ENCODE peak calls at places on chromosome X, in five cellular contexts. C, L, M, H and O are unnamed samples.

GRCh38 chrX:5402461-5402860 is 826.2 kb downstream of the NLGN4X start:
- DNase-seq in L (no peak), C (no peak), H (no peak), M (no peak), O (no peak)

GRCh38 chrX:111467896-111468295 is 43.5 kb upstream of the SERTM2 start:
- DNase-seq in H (no peak), C (no peak), L (no peak), M (peak; percentile 5), O (no peak)

GRCh38 chrX:39899876-39900787 is 197.6 kb downstream of the BCOR start:
- DNase-seq in H (no peak), C (no peak), M (no peak), L (no peak), O (no peak)

GRCh38 chrX:126456136-126456535 is 96.5 kb downstream of the DCAF12L1 start:
- DNase-seq in L (no peak), C (no peak), H (no peak), M (no peak), O (no peak)

GRCh38 chrX:47619486-47620302 is at the start of gene SYN1:
- DNase-seq in M (peak; percentile 79), L (peak; percentile 54), C (no peak), H (peak; percentile 76), O (peak; percentile 74)

GRCh38 chrX:23726196-23726595 is 16.9 kb downstream of the ACOT9 start:
- DNase-seq in C (no peak), L (no peak), M (no peak), H (no peak), O (no peak)

GRCh38 chrX:124984140-124984813 is 335.4 kb upstream of the TEX13C start:
- DNase-seq in C (no peak), L (no peak), H (no peak), M (no peak), O (no peak)

GRCh38 chrX:39766085-39766726 is 331.6 kb downstream of the BCOR start:
- DNase-seq in L (no peak), C (no peak), H (peak; percentile 48), M (no peak), O (no peak)

GRCh38 chrX:71198066-71198465 is 25.0 kb upstream of the GJB1 start:
- DNase-seq in M (no peak), C (no peak), H (no peak), L (no peak), O (no peak)

GRCh38 chrX:78452356-78452755 is 124.9 kb upstream of the CYSLTR1 start:
- DNase-seq in L (no peak), C (no peak), H (no peak), M (no peak), O (no peak)

GRCh38 chrX:40831750-40832149 is 96.4 kb upstream of the MED14 start:
- DNase-seq in M (no peak), L (no peak), H (no peak), C (no peak), O (no peak)

GRCh38 chrX:46588263-46588662 is 14.7 kb downstream of the CHST7 start:
- DNase-seq in C (no peak), M (peak; percentile 67), L (no peak), H (peak; percentile 42), O (peak; percentile 29)

GRCh38 chrX:38819163-38819562 is 17.9 kb downstream of the MID1IP1 start:
- DNase-seq in H (no peak), L (no peak), M (no peak), C (no peak), O (no peak)

GRCh38 chrX:146264763-146265375 is 447.2 kb downstream of the SLITRK2 start:
- DNase-seq in M (no peak), H (no peak), L (no peak), C (no peak), O (no peak)

GRCh38 chrX:123685273-123685672 is 47.6 kb downstream of the THOC2 start:
- DNase-seq in M (no peak), C (no peak), H (no peak), L (no peak), O (no peak)

GRCh38 chrX:17613979-17614572 is 123.2 kb upstream of the SCML1 start:
- DNase-seq in H (no peak), C (no peak), M (no peak), L (no peak), O (no peak)

GRCh38 chrX:45783002-45783401 is 582.3 kb upstream of the DIPK2B start:
- DNase-seq in C (no peak), L (no peak), H (no peak), M (no peak), O (no peak)

GRCh38 chrX:116975517-116975916 is 512.7 kb upstream of the CT83 start:
- DNase-seq in M (no peak), H (no peak), C (no peak), L (no peak), O (no peak)

GRCh38 chrX:104315555-104315954 is 60.8 kb upstream of the ESX1 start:
- DNase-seq in M (no peak), C (no peak), L (no peak), H (no peak), O (no peak)

GRCh38 chrX:123173833-123174232 is 10.2 kb upstream of the GRIA3 start:
- DNase-seq in H (no peak), M (no peak), C (no peak), L (no peak), O (no peak)

GRCh38 chrX:39802906-39803305 is 294.9 kb downstream of the BCOR start:
- DNase-seq in H (no peak), M (no peak), L (no peak), C (no peak), O (no peak)

GRCh38 chrX:70762285-70762684 is 146.2 kb downstream of the TEX11 start:
- DNase-seq in M (no peak), H (no peak), L (no peak), C (no peak), O (no peak)

GRCh38 chrX:41332408-41332987 is 1.5 kb upstream of the DDX3X start:
- DNase-seq in C (no peak), M (peak; percentile 17), H (no peak), L (peak; percentile 7), O (no peak)

GRCh38 chrX:154603438-154604430 is 15.3 kb downstream of the CTAG1B start:
- DNase-seq in M (no peak), L (peak; percentile 36), H (no peak), C (no peak), O (no peak)

GRCh38 chrX:25976683-25977310 is 161.3 kb upstream of the MAGEB18 start:
- DNase-seq in H (no peak), C (no peak), L (no peak), M (no peak), O (no peak)

GRCh38 chrX:123732679-123733363 is at the start of gene THOC2:
- DNase-seq in M (peak; percentile 90), H (peak; percentile 74), L (peak; percentile 69), C (peak; percentile 53), O (peak; percentile 69)

GRCh38 chrX:98398542-98398941 is 1514.8 kb downstream of the RPA4 start:
- DNase-seq in M (no peak), C (no peak), H (no peak), L (no peak), O (no peak)

GRCh38 chrX:134548257-134548732 is 88.3 kb downstream of the HPRT1 start:
- DNase-seq in H (no peak), M (no peak), L (no peak), C (no peak), O (no peak)

GRCh38 chrX:45847966-45848365 is 647.3 kb upstream of the DIPK2B start:
- DNase-seq in M (no peak), H (no peak), C (no peak), L (no peak), O (no peak)

GRCh38 chrX:16023790-16024734 is 99.3 kb upstream of the GRPR start:
- DNase-seq in L (no peak), M (no peak), C (no peak), H (no peak), O (no peak)

GRCh38 chrX:54208531-54208930 is 25.5 kb upstream of the FAM120C start:
- DNase-seq in C (no peak), H (no peak), L (no peak), M (no peak), O (no peak)

GRCh38 chrX:134694333-134694925 is 36.2 kb upstream of the PLAC1 start:
- DNase-seq in M (no peak), H (no peak), C (no peak), L (no peak), O (no peak)

GRCh38 chrX:1657367-1658082 is 42.7 kb downstream of the ASMT start:
- DNase-seq in C (no peak), L (no peak), H (peak; percentile 55), M (no peak), O (peak; percentile 52)
- H3K27ac ChIP-seq in C (no peak overlapping the region), L (no peak overlapping the region), H (peak overlapping the region; percentile 82), M (no peak overlapping the region), O (peak overlapping the region; percentile 76)

DNA sequence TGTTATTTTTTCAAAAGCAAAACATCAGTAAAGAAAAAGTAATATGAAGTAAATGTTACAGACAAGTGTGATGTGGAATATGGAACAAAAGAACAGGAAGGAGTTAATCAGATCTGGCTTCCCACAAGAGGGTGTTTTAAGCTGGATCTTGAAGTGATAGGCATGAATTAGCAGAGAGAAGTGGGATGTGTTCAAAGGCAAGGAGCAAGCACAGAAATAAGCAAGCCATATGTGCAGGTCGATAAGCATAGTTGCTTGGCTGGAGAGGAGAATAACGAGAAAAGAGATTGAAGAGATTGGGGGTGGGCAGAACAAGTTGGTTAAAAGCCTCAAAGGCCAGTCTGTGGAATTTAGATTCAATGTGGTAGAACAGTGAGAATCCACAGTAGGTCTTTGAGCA is 60.9 kb upstream of the PRPS1 start:
- DNase-seq in L (no peak), C (no peak), M (no peak), H (no peak), O (no peak)
- H3K4me3 ChIP-seq in L (no peak overlapping the region), C (no peak overlapping the region), M (no peak overlapping the region), H (no peak overlapping the region), O (no peak overlapping the region)

GRCh38 chrX:66005832-66006449 is 33.9 kb downstream of the VSIG4 start:
- DNase-seq in C (no peak), L (no peak), H (no peak), M (no peak), O (no peak)
- H3K4me1 ChIP-seq in C (no peaks in the 10 kb centered on the region), L (no peaks in the 10 kb centered on the region), H (peaks cover 63% of the 10 kb centered on the region), M (peaks cover 5% of the 10 kb centered on the region), O (peaks cover 24% of the 10 kb centered on the region)

DNA sequence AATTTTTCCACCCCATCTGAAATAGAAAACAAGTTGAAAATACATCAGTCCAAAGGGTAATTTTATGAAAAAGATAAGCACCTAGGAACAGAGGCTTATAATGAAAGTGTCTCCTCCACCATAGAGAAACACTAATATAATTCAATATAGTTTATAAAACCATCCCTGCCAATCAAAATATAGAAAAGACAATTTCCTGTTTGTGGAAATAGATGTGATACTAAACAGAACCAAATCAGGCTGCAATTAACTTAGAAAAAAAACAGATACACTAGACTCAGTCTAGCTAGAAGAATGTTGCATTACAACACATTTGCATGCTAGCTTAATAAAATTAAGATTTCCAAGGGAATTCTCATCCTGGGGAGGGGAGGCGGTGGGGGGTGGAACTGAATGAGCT is 68.2 kb downstream of the ENOX2 start:
- DNase-seq in L (no peak), M (no peak), C (no peak), H (no peak), O (no peak)
- H3K27ac ChIP-seq in L (no peak overlapping the region), M (no peak overlapping the region), C (no peak overlapping the region), H (no peak overlapping the region), O (no peak overlapping the region)